ENCODE peak calls at places on chromosomes 1 and 21, in four cellular contexts. N is K562, S is HepG2, D is GM12878. Y is an unnamed sample.

GRCh38 chr1:182120411-182121258 is 59.1 kb upstream of the ZNF648 start:
- DNase-seq in S (peak; percentile 91), D (no peak), N (no peak), Y (no peak)

GRCh38 chr1:198199105-198199504 is 42.3 kb downstream of the NEK7 start:
- DNase-seq in S (no peak), N (no peak), D (no peak), Y (no peak)

GRCh38 chr1:106517218-106517617 is 539.3 kb upstream of the PRMT6 start:
- DNase-seq in N (no peak), D (no peak), S (no peak), Y (no peak)

GRCh38 chr1:36665478-36666080 is 182.9 kb upstream of the CSF3R start:
- DNase-seq in N (no peak), S (no peak), D (no peak), Y (no peak)

GRCh38 chr21:35644523-35644922 is 415.8 kb downstream of the SETD4 start:
- DNase-seq in D (no peak), S (no peak), N (no peak), Y (no peak)

GRCh38 chr1:209397910-209398309 is 185.6 kb upstream of the CAMK1G start:
- DNase-seq in S (no peak), D (no peak), N (no peak), Y (no peak)

GRCh38 chr1:51969038-51969705 is 21.3 kb downstream of the RAB3B start:
- DNase-seq in N (no peak), S (peak; percentile 92), D (no peak), Y (no peak)

GRCh38 chr1:50271968-50272578 is 151.2 kb downstream of the DMRTA2 start:
- DNase-seq in S (peak; percentile 15), D (no peak), N (peak; percentile 37), Y (peak; percentile 68)

GRCh38 chr1:43991476-43992231 is at the start of gene CCDC24:
- DNase-seq in D (no peak), S (peak; percentile 60), N (peak; percentile 90), Y (peak; percentile 82)

GRCh38 chr1:60149254-60149653 is 75.7 kb upstream of the C1orf87 start:
- DNase-seq in N (no peak), S (no peak), D (no peak), Y (no peak)

GRCh38 chr1:236063919-236064673 is 794 bp downstream of the NID1 start:
- DNase-seq in D (no peak), S (peak; percentile 94), N (no peak), Y (peak; percentile 40)

GRCh38 chr1:61070054-61070453 is 12.3 kb upstream of the NFIA start:
- DNase-seq in N (peak; percentile 42), S (no peak), D (no peak), Y (no peak)

GRCh38 chr1:229271448-229272120 is 673 bp downstream of the RAB4A start:
- DNase-seq in D (no peak), S (peak; percentile 28), N (peak; percentile 72), Y (no peak)

GRCh38 chr1:16608838-16609560 is 4.4 kb downstream of the NBPF1 start:
- DNase-seq in S (no peak), N (no peak), D (no peak), Y (no peak)

GRCh38 chr1:116401646-116402176 is 28.7 kb downstream of the ATP1A1 start:
- DNase-seq in D (no peak), N (peak; percentile 45), S (no peak), Y (no peak)

GRCh38 chr1:162741574-162741973 is 48.9 kb upstream of the HSD17B7 start:
- DNase-seq in D (no peak), N (no peak), S (no peak), Y (no peak)

GRCh38 chr21:44337941-44338895 is 972 bp downstream of the CFAP410 start:
- DNase-seq in D (no peak), N (peak; percentile 78), S (peak; percentile 59), Y (peak; percentile 66)

GRCh38 chr1:51790385-51790784 is 88.1 kb downstream of the NRDC start:
- DNase-seq in D (no peak), N (no peak), S (no peak), Y (no peak)

GRCh38 chr1:226642421-226642820 is 93.9 kb downstream of the STUM start:
- DNase-seq in D (no peak), N (no peak), S (no peak), Y (no peak)

GRCh38 chr1:31934706-31935629 is 3.2 kb downstream of the PTP4A2 start:
- DNase-seq in S (no peak), D (no peak), N (peak; percentile 74), Y (no peak)

GRCh38 chr1:225651872-225652725 is 824 bp downstream of the ENAH start:
- DNase-seq in N (no peak), D (no peak), S (peak; percentile 49), Y (peak; percentile 30)

GRCh38 chr1:177301425-177302124 is 130.8 kb downstream of the BRINP2 start:
- DNase-seq in D (no peak), S (no peak), N (no peak), Y (no peak)

GRCh38 chr1:108862698-108863477 is 6.0 kb upstream of the AKNAD1 start:
- DNase-seq in N (no peak), S (no peak), D (no peak), Y (no peak)

GRCh38 chr1:20366766-20367602 is 76.3 kb downstream of the VWA5B1 start:
- DNase-seq in D (no peak), S (peak; percentile 25), N (peak; percentile 20), Y (peak; percentile 81)

GRCh38 chr1:169196566-169196965 is 90.1 kb downstream of the ATP1B1 start:
- DNase-seq in D (no peak), N (no peak), S (no peak), Y (no peak)

GRCh38 chr1:17617787-17618557 is 78.5 kb downstream of the ARHGEF10L start:
- DNase-seq in D (no peak), S (no peak), N (no peak), Y (no peak)

GRCh38 chr1:12170263-12170671 is 3.5 kb downstream of the TNFRSF1B start:
- DNase-seq in S (no peak), D (no peak), N (no peak), Y (no peak)

GRCh38 chr21:45861156-45861870 is 120.3 kb upstream of the COL6A1 start:
- DNase-seq in S (no peak), D (no peak), N (no peak), Y (no peak)

GRCh38 chr1:201949491-201949890 is 3.1 kb upstream of the LMOD1 start:
- DNase-seq in N (no peak), D (no peak), S (no peak), Y (no peak)

GRCh38 chr1:51524817-51525216 is 5.8 kb upstream of the EPS15 start:
- DNase-seq in S (no peak), N (no peak), D (no peak), Y (no peak)

GRCh38 chr1:63653971-63654370 is 60.8 kb downstream of the PGM1 start:
- DNase-seq in N (no peak), D (no peak), S (no peak), Y (no peak)

GRCh38 chr1:90220941-90221693 is 226.2 kb downstream of the ZNF326 start:
- DNase-seq in N (no peak), D (no peak), S (peak; percentile 39), Y (no peak)

DNA sequence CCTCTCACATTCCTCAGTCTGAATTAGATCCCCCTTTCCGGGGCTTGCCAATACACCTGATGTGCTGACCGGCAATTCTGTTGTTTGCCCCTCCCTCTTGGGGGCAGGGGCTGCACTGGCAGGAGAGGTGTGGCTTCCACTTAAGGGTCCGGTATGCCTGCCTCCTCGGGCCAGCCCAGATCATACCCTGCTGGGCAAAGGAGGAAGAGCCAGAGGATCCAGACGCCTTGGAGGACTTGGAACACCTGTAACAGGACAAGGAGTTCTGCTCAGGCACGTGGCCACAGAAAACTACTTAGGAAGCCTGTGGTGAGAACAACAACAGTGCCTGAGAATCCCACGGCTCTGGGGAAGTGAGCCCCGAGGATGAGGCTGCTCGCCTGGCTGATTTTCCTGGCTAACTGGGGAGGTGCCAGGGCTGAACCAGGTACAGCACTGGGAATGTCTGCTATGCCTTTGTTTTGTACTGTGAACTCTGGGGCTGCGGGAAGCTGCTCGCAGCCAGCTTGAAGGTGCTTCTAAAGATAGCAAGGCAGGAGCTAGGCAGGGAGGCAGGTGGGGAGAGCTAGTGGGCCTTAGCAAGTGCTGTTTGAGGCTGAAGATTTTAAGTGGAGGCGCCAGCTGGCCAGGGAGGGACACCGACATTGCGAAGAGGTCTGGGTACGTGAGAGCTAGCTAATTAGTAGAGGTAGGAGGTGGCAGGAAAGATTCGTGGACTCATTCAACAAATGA is at the start of gene SMPDL3B:
- DNase-seq in D (no peak), S (no peak), N (peak; percentile 52), Y (peak; percentile 87)
- TF ChIP-seq ATF2 in D (no peak), S (no peak), N (no peak), Y (no peak)

DNA sequence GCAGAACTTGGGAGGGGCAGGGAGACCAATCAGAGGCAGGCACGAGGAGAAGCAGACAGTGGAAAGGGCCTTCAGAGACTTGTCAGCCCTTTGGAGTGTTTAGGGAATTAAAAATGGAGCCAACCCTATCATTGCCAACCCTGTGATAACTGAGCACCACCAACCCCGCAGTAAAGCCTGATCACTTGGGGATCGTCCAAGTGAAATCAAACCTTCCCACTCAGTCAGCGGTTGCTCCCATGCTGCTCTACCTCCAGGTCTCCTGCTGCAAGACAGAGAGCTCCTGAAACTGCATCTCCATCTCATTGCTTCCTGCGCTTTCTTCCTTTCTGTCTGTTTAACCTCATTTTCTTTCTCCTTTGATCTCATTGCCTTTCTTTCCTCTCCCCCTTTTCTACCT is 4.8 kb upstream of the ACKR1 start:
- DNase-seq in S (no peak), N (no peak), D (no peak), Y (no peak)
- TF ChIP-seq CREM in S (no peak), N (no peak), D (no peak), Y (no peak)

GRCh38 chr1:233723387-233723786 is 109.5 kb downstream of the KCNK1 start:
- DNase-seq in N (no peak), S (no peak), D (no peak), Y (no peak)

GRCh38 chr1:233719626-233720334 is 105.9 kb downstream of the KCNK1 start:
- DNase-seq in D (no peak), S (no peak), N (no peak), Y (no peak)

GRCh38 chr1:233722212-233722979 is 108.5 kb downstream of the KCNK1 start:
- DNase-seq in D (no peak), S (no peak), N (no peak), Y (no peak)

GRCh38 chr1:233718057-233718456 is 104.2 kb downstream of the KCNK1 start:
- DNase-seq in N (no peak), S (no peak), D (no peak), Y (no peak)

GRCh38 chr1:233721003-233721595 is 107.2 kb downstream of the KCNK1 start:
- DNase-seq in D (peak; percentile 11), S (peak; percentile 4), N (no peak), Y (no peak)
- TF ChIP-seq ATF2 in D (no peak), S (no peak), N (no peak), Y (no peak)

GRCh38 chr1:205496661-205497060 is 7.8 kb upstream of the CDK18 start:
- DNase-seq in D (no peak), S (no peak), N (no peak), Y (no peak)
- TF ChIP-seq CREM in D (no peak), S (no peak), N (no peak), Y (no peak)

GRCh38 chr1:53771648-53772047 is 32.7 kb upstream of the GLIS1 start:
- DNase-seq in D (no peak), S (no peak), N (no peak), Y (no peak)
- TF ChIP-seq ATF2 in D (no peak), S (no peak), N (no peak), Y (no peak)